ENCODE peak calls at places on chromosomes 3 and 15, in seven cellular contexts. F is BJ; Y is effector CD8-positive, alpha-beta T cell; C is HuH-7.5; M is GM03348; H is effector CD4-positive, alpha-beta T cell; D is mucosa of gallbladder. B is an unnamed sample.

GRCh38 chr3:157427906-157428305 is 8.7 kb upstream of the PTX3 start:
- DNase-seq in C (no peak), H (no peak), M (no peak), F (no peak), Y (no peak), D (no peak), B (no peak)

GRCh38 chr3:100606894-100607512 is 2.4 kb upstream of the ADGRG7 start:
- DNase-seq in Y (no peak), D (no peak), H (no peak), M (no peak), F (no peak), C (no peak), B (no peak)

GRCh38 chr15:80970018-80970657 is 19.5 kb downstream of the MESD start:
- DNase-seq in C (peak), Y (peak), D (peak), H (peak), F (no peak), M (peak), B (peak)

GRCh38 chr3:59388555-59389280 is 338.9 kb upstream of the CFAP20DC start:
- DNase-seq in Y (no peak), C (no peak), H (no peak), F (no peak), M (no peak), D (no peak), B (no peak)

GRCh38 chr3:126998728-126999127 is 15.8 kb downstream of the PLXNA1 start:
- DNase-seq in M (no peak), Y (no peak), C (no peak), H (no peak), D (no peak), F (no peak), B (no peak)

GRCh38 chr15:48176097-48176496 is 2.0 kb downstream of the MYEF2 start:
- DNase-seq in H (no peak), Y (no peak), M (no peak), D (no peak), C (no peak), F (no peak), B (no peak)

GRCh38 chr15:39543651-39544050 is 37.2 kb upstream of the THBS1 start:
- DNase-seq in C (no peak), H (no peak), F (no peak), M (no peak), Y (no peak), D (no peak), B (no peak)

GRCh38 chr15:41605566-41605965 is 46.6 kb downstream of the TYRO3 start:
- DNase-seq in M (peak), Y (no peak), H (no peak), D (no peak), F (no peak), C (no peak), B (no peak)

GRCh38 chr3:66272016-66272415 is 51.2 kb downstream of the SLC25A26 start:
- DNase-seq in C (no peak), M (no peak), F (no peak), H (no peak), D (no peak), Y (no peak), B (no peak)

B was measured in stimulated activated naive CD4-positive, alpha-beta T cell.